ENCODE peak calls at places on chromosomes 3 and 15, in four cellular contexts. T is WTC11, B is SK-N-SH, G is GM12878. L is an unnamed sample.

GRCh38 chr3:97235179-97235578 is 420.8 kb downstream of the EPHA6 start:
- DNase-seq in T (no peak), B (no peak), G (no peak), L (no peak)

GRCh38 chr3:54870423-54870822 is 57.4 kb downstream of the LRTM1 start:
- DNase-seq in T (no peak), B (peak), G (no peak), L (peak)

GRCh38 chr3:58051196-58051595 is 43.0 kb downstream of the FLNB start:
- DNase-seq in T (no peak), G (no peak), B (no peak), L (no peak)

GRCh38 chr3:148694116-148694515 is 3.6 kb upstream of the AGTR1 start:
- DNase-seq in G (no peak), B (no peak), T (no peak), L (no peak)

GRCh38 chr3:133894334-133895207 is 1.1 kb downstream of the RAB6B start:
- DNase-seq in B (peak), T (peak), G (no peak), L (peak)

GRCh38 chr15:65333441-65333820 is 29.0 kb downstream of the RNU5B-1 start:
- DNase-seq in T (no peak), G (no peak), B (peak), L (no peak)

GRCh38 chr3:138340511-138340910 is 7.9 kb upstream of the MRAS start:
- DNase-seq in G (no peak), B (no peak), T (no peak), L (no peak)

GRCh38 chr3:19348929-19349564 is 200.7 kb downstream of the KCNH8 start:
- DNase-seq in B (peak), G (no peak), T (no peak), L (peak)

GRCh38 chr3:38560996-38561717 is 65.0 kb downstream of the EXOG start:
- DNase-seq in T (no peak), G (no peak), B (no peak), L (no peak)

GRCh38 chr3:72663429-72663828 is 184.8 kb downstream of the SHQ1 start:
- DNase-seq in T (no peak), G (no peak), B (no peak), L (no peak)

GRCh38 chr3:167885277-167885676 is 149.8 kb downstream of the SERPINI1 start:
- DNase-seq in T (no peak), G (no peak), B (no peak), L (no peak)

GRCh38 chr3:25584011-25584789 is 80.5 kb downstream of the TOP2B start:
- DNase-seq in G (no peak), B (no peak), T (no peak), L (no peak)

GRCh38 chr3:43621406-43621973 is 321 bp downstream of the ANO10 start:
- DNase-seq in B (no peak), T (no peak), G (no peak), L (peak)

GRCh38 chr15:41104234-41104633 is 11.8 kb downstream of the INO80 start:
- DNase-seq in B (no peak), T (no peak), G (no peak), L (no peak)

GRCh38 chr3:4750306-4751056 is 228.8 kb upstream of the BHLHE40 start:
- DNase-seq in B (no peak), G (no peak), T (no peak), L (no peak)
- TF ChIP-seq USF1 in B (no peak), G (no peak), T (no peak), L (no peak)

DNA sequence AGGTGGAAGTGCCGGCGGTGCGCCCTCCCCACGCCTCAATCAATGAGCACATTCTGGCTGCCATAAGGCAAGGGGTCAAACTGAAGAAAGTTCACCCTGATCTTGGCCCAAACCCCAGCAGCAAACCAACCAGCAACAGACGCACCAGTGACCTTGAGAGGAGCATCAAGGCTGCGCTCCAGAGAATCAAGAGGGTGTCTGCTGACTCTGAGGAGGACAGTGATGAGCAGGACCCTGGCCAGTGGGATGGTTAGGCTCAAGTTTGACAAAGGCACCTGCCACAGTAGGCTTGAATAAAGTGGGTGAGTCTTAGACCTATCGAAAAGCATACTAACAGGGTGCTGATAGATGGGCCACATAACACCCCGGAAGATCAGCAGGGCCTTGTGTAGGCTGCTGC is 23.9 kb downstream of the WHAMM start:
- DNase-seq in T (no peak), G (no peak), B (no peak), L (no peak)
- TF ChIP-seq USF1 in T (no peak), G (no peak), B (no peak), L (no peak)

DNA sequence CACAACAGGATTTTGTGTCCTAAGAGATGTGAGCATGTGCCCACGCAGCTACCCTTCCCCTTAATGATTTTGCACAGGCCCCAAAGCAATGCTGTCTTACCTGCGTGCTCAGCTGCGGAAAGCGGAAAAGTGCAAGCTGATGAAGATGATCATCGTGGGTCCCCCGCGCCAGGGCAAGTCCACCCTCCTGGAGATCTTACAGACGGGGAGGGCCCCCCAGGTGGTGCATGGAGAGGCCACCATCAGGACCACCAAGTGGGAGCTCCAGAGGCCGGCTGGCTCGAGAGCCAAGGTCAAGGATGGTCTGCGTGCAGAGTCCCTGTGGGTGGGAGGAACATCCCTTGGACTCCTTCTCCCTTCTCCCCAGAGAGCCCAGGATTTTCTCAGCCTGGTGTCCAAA is 103.1 kb downstream of the LRRK1 start:
- DNase-seq in G (no peak), B (no peak), T (no peak), L (no peak)
- TF ChIP-seq USF1 in G (no peak), B (no peak), T (no peak), L (no peak)

GRCh38 chr3:106692624-106693023 is 684.6 kb upstream of the CCDC54 start:
- DNase-seq in B (no peak), G (no peak), T (no peak), L (no peak)

GRCh38 chr3:106691476-106691875 is 685.8 kb upstream of the CCDC54 start:
- DNase-seq in G (no peak), B (no peak), T (no peak), L (no peak)

GRCh38 chr3:106685751-106686150 is 691.5 kb upstream of the CCDC54 start:
- DNase-seq in B (no peak), G (no peak), T (no peak), L (no peak)

GRCh38 chr3:106687905-106688304 is 689.3 kb upstream of the CCDC54 start:
- DNase-seq in T (no peak), G (no peak), B (no peak), L (no peak)

GRCh38 chr3:106688463-106688862 is 688.8 kb upstream of the CCDC54 start:
- DNase-seq in G (no peak), T (no peak), B (no peak), L (no peak)
- TF ChIP-seq USF1 in G (no peak), T (no peak), B (no peak), L (no peak)

DNA sequence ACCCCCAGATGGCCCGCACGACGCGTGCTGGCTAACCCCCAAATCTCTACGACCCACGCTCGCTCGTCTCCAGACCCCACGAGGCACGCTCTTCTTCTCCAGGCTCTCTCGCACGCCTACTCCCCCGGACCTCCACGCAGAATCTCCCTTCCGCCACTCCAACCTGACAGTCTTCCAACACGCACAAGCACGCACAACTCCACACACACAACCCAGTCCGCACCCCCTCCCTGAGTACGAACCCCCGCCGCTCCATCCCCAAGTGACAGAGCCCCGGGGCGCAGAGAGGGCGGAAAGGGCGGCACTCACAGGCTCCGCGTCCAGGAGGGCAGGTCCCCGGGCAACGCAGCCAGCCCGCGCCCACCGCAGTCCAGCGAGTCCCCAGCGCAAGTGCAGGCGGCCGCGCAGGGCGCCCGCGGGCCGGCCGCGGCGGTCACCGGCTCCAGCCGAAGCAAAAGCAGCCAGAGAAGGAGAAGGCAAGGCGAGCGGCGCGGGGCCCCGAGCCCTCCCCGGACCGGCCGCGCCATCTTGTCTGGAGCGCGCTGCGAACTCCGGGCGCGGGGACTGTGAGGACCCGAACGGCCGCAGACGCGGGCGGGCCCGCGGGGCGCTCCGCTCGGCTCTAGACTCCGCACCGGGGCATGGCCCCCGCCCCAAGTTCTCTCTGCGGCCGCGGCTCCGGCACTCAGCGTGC is 794 bp downstream of the LRIG1 start:
- DNase-seq in B (peak), T (peak), G (no peak), L (no peak)
- TF ChIP-seq USF1 in B (no peak), T (no peak), G (no peak), L (no peak)

DNA sequence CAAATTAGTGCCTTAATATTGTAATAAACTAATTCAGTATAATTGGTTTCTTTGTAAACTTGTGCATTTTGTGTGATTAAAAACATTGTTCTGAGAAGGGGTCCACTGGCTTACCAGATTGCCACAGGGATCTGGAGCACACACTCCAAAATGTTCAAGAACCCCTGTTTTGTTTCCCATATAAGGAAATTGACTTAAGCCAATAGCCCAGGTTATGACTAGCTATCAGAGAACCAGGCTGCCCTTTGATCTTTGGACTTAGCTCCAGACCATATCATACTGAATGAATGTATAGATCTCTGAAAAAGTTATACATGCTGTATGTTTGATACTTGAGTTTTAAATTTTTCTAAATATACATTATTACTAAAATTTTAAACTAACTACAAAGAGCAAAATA is 91.7 kb downstream of the NPTN start:
- DNase-seq in T (no peak), B (no peak), G (no peak), L (no peak)
- TF ChIP-seq USF1 in T (no peak), B (no peak), G (no peak), L (no peak)

GRCh38 chr3:52325686-52326085 is 9.6 kb downstream of the DNAH1 start:
- DNase-seq in G (no peak), B (no peak), T (no peak), L (no peak)
- TF ChIP-seq USF1 in G (no peak), B (no peak), T (no peak), L (no peak)

GRCh38 chr15:66780973-66781718 is 79.1 kb downstream of the SMAD6 start:
- DNase-seq in T (no peak), B (no peak), G (no peak), L (no peak)

GRCh38 chr15:66778314-66778665 is 76.3 kb downstream of the SMAD6 start:
- DNase-seq in G (no peak), B (no peak), T (no peak), L (no peak)

GRCh38 chr15:66778716-66779115 is 76.7 kb downstream of the SMAD6 start:
- DNase-seq in G (no peak), B (no peak), T (no peak), L (no peak)

GRCh38 chr15:66779331-66780009 is 77.4 kb downstream of the SMAD6 start:
- DNase-seq in G (no peak), B (no peak), T (no peak), L (no peak)

DNA sequence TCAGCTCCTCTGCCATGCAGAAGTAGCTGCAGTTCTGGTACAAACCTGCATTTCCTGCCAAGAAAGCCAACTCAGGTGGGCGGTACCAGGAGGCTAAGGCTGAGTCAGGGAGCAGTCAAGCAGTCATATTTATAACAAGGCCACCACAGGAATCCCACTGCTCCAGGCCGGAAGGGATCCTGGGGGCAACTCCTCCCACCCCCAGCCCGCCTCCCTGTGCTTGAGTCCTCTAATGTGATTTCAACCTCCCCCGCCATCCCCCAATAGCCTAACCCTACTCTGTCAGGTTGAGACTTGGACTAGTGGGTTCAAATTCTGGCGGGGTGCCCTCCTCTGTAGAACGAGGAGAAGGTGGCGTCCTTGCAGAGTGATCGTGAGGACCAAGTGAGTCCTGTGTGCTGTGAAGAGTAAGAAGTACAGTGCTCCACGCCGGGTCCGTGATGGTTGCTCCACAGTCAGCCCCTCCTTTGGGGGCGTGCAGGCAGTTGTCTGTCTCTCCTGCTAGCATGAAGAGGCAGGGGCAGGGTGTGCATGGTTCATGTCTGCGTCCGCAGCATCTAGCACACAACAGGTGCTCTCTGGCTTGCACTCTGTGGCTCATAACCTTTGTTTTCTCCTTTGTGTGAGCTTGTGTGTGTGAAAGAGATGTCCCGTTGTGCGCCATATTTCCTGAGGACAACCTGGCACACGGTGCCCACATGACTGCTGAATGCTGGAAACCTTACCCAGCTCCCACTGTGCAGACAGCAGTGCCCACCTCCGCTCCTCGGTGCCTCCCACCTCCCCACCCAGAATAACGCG is 78.3 kb downstream of the SMAD6 start:
- DNase-seq in T (no peak), G (no peak), B (no peak), L (no peak)
- TF ChIP-seq USF1 in T (no peak), G (no peak), B (no peak), L (no peak)

GRCh38 chr15:39077998-39078397 is 502.9 kb upstream of the THBS1 start:
- DNase-seq in T (no peak), G (no peak), B (no peak), L (no peak)

GRCh38 chr15:39075311-39075710 is 505.6 kb upstream of the THBS1 start:
- DNase-seq in T (no peak), G (no peak), B (no peak), L (no peak)

GRCh38 chr15:39075756-39076341 is 505.0 kb upstream of the THBS1 start:
- DNase-seq in G (no peak), T (no peak), B (no peak), L (no peak)

GRCh38 chr15:39083213-39083612 is 497.7 kb upstream of the THBS1 start:
- DNase-seq in B (no peak), T (no peak), G (no peak), L (no peak)

GRCh38 chr15:39079296-39079834 is 501.5 kb upstream of the THBS1 start:
- DNase-seq in B (no peak), T (no peak), G (no peak), L (no peak)
- TF ChIP-seq USF1 in B (no peak), T (no peak), G (no peak), L (no peak)

GRCh38 chr15:50944692-50945091 is 36.2 kb downstream of the AP4E1 start:
- DNase-seq in G (no peak), T (no peak), B (no peak), L (no peak)
- TF ChIP-seq USF1 in G (no peak), T (no peak), B (no peak), L (no peak)